ENCODE peak calls at places on chromosomes 5 and 9, in ten cellular contexts. I is stimulated activated CD4-positive, alpha-beta T cell treated with anti-CD3 and anti-CD28 coated beads, TNF-alpha, amount 100 ng/mL, for 1 hour; U is adrenal gland; V is HCT116; E is M059J; A is CD14-positive monocyte; C is NCI-H460; Q is iris pigment epithelial cell; G is GM20000; P is stimulated activated naive CD8-positive, alpha-beta T cell treated with anti-CD3 and anti-CD28 coated beads, Interleukin-15, Interleukin-2, amounts not matched to agents 100 U/mL and 50 U/mL, for 24 hours. K is an unnamed sample.

GRCh38 chr5:132459031-132459982 is 31.3 kb downstream of the IRF1 start:
- DNase-seq in I (no peak), U (no peak), V (peak), E (peak), A (no peak), C (peak), Q (peak), G (no peak), P (no peak), K (peak)

GRCh38 chr9:121938621-121939020 is 154.5 kb downstream of the TTLL11 start:
- DNase-seq in I (no peak), U (no peak), V (no peak), E (no peak), A (no peak), C (no peak), Q (no peak), G (no peak), P (no peak), K (no peak)

GRCh38 chr9:12702160-12702758 is 9.1 kb downstream of the TYRP1 start:
- DNase-seq in I (no peak), U (peak), V (peak), E (peak), A (no peak), C (peak), Q (peak), G (no peak), P (no peak), K (peak)

GRCh38 chr5:135993248-135993893 is 35.4 kb upstream of the TGFBI start:
- DNase-seq in I (no peak), U (no peak), V (no peak), E (peak), A (no peak), C (no peak), Q (peak), G (no peak), P (no peak), K (no peak)

GRCh38 chr5:149759986-149760699 is 30.0 kb downstream of the PPARGC1B start:
- DNase-seq in I (no peak), U (no peak), V (no peak), E (peak), A (no peak), C (no peak), Q (no peak), G (no peak), P (no peak), K (peak)

GRCh38 chr9:134611046-134611445 is 30.6 kb upstream of the COL5A1 start:
- DNase-seq in I (no peak), U (no peak), V (no peak), E (no peak), A (no peak), C (no peak), Q (no peak), G (no peak), P (no peak), K (no peak)

GRCh38 chr5:110225949-110226348 is 500.5 kb downstream of the TMEM232 start:
- DNase-seq in I (no peak), U (no peak), V (no peak), E (no peak), A (no peak), C (no peak), Q (no peak), G (no peak), P (no peak), K (no peak)

GRCh38 chr9:96169488-96169887 is 132.5 kb downstream of the HSD17B3 start:
- DNase-seq in I (no peak), U (peak), V (no peak), E (peak), A (no peak), C (peak), Q (peak), G (no peak), P (no peak), K (peak)

GRCh38 chr5:23216345-23216744 is 291.1 kb upstream of the PRDM9 start:
- DNase-seq in I (no peak), U (no peak), V (no peak), E (no peak), A (no peak), C (no peak), Q (no peak), G (no peak), P (no peak), K (no peak)

GRCh38 chr5:57783693-57784092 is 301.1 kb upstream of the ACTBL2 start:
- DNase-seq in I (no peak), U (no peak), V (no peak), E (peak), A (no peak), C (no peak), Q (peak), G (no peak), P (no peak), K (no peak)

GRCh38 chr9:93679536-93680444 is 103.4 kb downstream of the PHF2 start:
- DNase-seq in I (no peak), U (peak), V (no peak), E (no peak), A (peak), C (no peak), Q (no peak), G (no peak), P (no peak), K (no peak)